ENCODE peak calls at places on chromosomes 1 and 21, in six cellular contexts. U is lower lobe of right lung; K is OCI-LY7; Y is CD8-positive, alpha-beta T cell; M is spleen; J is uterus. N is an unnamed sample.

GRCh38 chr1:231676487-231676886 is 49.9 kb downstream of the DISC1 start:
- DNase-seq in U (no peak), K (no peak), Y (no peak), M (no peak), J (no peak), N (no peak)

GRCh38 chr1:180631197-180631765 is 541 bp upstream of the XPR1 start:
- DNase-seq in U (no peak), K (peak; percentile 59), Y (no peak), M (peak; percentile 76), J (no peak), N (no peak)

GRCh38 chr21:45482899-45483821 is 59.1 kb downstream of the SLC19A1 start:
- DNase-seq in U (peak; percentile 65), K (no peak), Y (peak; percentile 30), M (peak; percentile 91), J (no peak), N (no peak)

GRCh38 chr1:9125325-9125724 is 3.6 kb downstream of the GPR157 start:
- DNase-seq in U (no peak), K (peak; percentile 36), Y (no peak), M (no peak), J (no peak), N (no peak)

GRCh38 chr1:246096356-246096755 is 410.7 kb downstream of the SMYD3 start:
- DNase-seq in U (no peak), K (no peak), Y (no peak), M (no peak), J (no peak), N (no peak)

GRCh38 chr1:86906419-86906818 is 7.5 kb downstream of the SELENOF start:
- DNase-seq in U (no peak), K (no peak), Y (no peak), M (no peak), J (no peak), N (peak; percentile 3)

GRCh38 chr1:226681652-226682493 is 57.2 kb downstream of the ITPKB start:
- DNase-seq in U (no peak), K (no peak), Y (no peak), M (no peak), J (no peak), N (no peak)

GRCh38 chr1:44947060-44947773 is 39.2 kb downstream of the EIF2B3 start:
- DNase-seq in U (no peak), K (no peak), Y (no peak), M (no peak), J (peak; percentile 37), N (peak; percentile 75)

GRCh38 chr1:217585577-217585976 is 45.3 kb downstream of the GPATCH2 start:
- DNase-seq in U (no peak), K (no peak), Y (no peak), M (no peak), J (no peak), N (peak; percentile 62)

GRCh38 chr1:44511769-44512168 is 106.7 kb downstream of the RNF220 start:
- DNase-seq in U (no peak), K (no peak), Y (no peak), M (no peak), J (no peak), N (no peak)

GRCh38 chr1:228366851-228367741 is 39.5 kb downstream of the TRIM11 start:
- DNase-seq in U (peak; percentile 41), K (no peak), Y (no peak), M (peak; percentile 66), J (peak; percentile 13), N (no peak)
- H3K4me1 ChIP-seq in U (no peaks in the 10 kb centered on the region), K (peaks cover 8% of the 10 kb centered on the region), Y (no peaks in the 10 kb centered on the region), M (peaks cover 25% of the 10 kb centered on the region), J (no peaks in the 10 kb centered on the region), N (peaks cover 44% of the 10 kb centered on the region)

DNA sequence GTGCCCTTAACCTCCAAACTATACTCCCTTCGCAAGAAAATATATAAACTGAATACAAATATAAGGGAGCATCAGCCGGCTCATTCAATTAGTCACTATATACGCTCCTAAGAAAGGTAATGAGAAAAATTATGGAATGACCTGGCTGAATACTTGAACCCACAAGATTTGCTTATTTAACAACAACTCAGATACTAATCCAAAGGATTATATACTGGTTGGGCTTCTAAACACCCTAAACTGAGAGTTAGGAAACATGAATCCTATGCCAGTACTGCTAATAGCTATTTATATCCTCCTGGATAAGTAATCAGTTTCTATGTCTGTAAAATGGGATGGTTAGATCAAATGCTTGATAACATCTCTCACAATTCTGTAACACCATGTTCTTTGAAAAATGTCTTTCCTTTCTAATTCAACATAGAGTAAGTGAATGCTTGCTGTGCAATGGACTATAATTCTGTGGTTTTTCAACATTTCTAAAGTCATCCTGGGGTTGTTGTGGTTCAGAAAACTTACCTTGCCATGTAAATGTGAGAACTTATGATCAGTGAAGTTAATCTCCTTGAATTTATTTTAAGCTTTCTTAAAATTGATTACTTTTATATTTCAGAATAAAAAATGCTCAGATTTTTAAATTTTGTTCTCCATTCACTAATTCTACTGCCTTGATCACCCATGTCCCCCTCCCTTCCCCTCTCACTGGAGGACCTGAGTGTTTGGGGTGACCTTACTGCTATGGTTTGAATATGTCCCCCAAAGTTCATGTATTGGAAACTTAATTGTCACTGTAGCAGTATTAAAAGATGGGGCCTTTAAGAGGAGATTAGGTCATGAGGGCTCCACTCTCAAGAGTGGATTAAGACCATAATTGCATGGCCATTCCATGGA is 14.5 kb downstream of the DUSP10 start:
- DNase-seq in U (no peak), K (no peak), Y (no peak), M (no peak), J (no peak), N (no peak)
- H3K36me3 ChIP-seq in U (no peaks in the 10 kb centered on the region), K (no peaks in the 10 kb centered on the region), Y (no peaks in the 10 kb centered on the region), M (no peaks in the 10 kb centered on the region), J (no peaks in the 10 kb centered on the region), N (no peaks in the 10 kb centered on the region)

GRCh38 chr1:153513023-153513422 is 22.8 kb downstream of the S100A6 start:
- DNase-seq in U (no peak), K (no peak), Y (no peak), M (no peak), J (no peak), N (no peak)
- H3K4me1 ChIP-seq in U (peaks cover 22% of the 10 kb centered on the region), K (no peaks in the 10 kb centered on the region), Y (no peaks in the 10 kb centered on the region), M (peaks cover 16% of the 10 kb centered on the region), J (peaks cover 11% of the 10 kb centered on the region), N (no peaks in the 10 kb centered on the region)

DNA sequence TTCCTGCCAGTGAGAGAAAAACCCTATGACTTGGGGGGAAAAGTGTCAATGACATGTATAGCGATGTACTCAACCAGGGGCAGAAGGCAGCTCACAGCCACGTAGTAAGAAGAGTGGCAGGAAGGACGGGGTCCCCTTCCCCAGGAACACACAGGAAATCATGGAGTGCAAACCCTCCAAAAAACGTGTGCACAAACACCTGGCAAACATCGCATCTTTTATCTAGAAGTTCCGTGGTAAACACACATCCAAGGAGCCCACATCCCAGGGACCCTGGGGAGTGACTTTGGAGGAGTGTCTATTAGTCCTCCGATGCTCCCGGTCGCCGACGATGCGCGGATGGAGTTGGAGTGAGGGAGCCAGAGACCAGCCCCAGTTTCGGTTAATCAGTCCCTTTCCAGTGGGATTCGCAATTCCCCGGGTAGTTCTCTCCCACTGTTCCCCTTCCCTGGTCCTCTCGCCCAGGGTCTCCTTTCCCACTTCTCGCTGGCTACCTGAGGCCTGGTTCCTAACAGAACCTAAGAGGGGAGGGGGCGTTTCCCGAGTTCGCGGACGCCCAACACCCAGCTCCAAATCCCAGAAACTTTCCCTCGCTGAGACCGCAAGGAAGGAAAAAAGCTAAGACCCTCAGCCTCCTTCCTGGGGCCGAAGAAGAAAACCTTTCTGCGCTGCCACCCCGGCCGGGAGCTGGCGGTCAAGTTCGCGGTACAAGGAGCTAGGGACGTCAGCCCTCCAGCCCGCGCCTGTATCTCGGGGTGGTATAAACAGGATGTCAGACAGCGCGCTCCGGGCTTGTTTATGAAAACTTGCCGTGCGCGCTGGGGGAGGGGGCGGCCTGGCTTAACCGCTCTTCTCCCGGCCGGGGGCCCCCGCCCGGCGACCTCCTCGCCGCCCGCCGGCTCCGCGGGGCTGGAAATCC is 851 bp downstream of the JAK1 start:
- DNase-seq in U (peak; percentile 88), K (peak; percentile 86), Y (peak; percentile 74), M (peak; percentile 95), J (peak; percentile 59), N (no peak)
- H3K36me3 ChIP-seq in U (no peaks in the 10 kb centered on the region), K (no peaks in the 10 kb centered on the region), Y (no peaks in the 10 kb centered on the region), M (no peaks in the 10 kb centered on the region), J (no peaks in the 10 kb centered on the region), N (no peaks in the 10 kb centered on the region)

GRCh38 chr1:110350360-110350759 is 11.2 kb downstream of the RBM15 start:
- DNase-seq in U (no peak), K (no peak), Y (no peak), M (no peak), J (no peak), N (no peak)
- H3K4me1 ChIP-seq in U (peaks cover 58% of the 10 kb centered on the region), K (peaks cover 91% of the 10 kb centered on the region), Y (peaks cover 29% of the 10 kb centered on the region), M (peaks cover 68% of the 10 kb centered on the region), J (peaks cover 9% of the 10 kb centered on the region), N (peaks cover 12% of the 10 kb centered on the region)

GRCh38 chr1:36273024-36273423 is 33.1 kb upstream of the SH3D21 start:
- DNase-seq in U (no peak), K (no peak), Y (no peak), M (no peak), J (no peak), N (peak; percentile 35)

GRCh38 chr1:36269408-36269838 is 36.7 kb upstream of the SH3D21 start:
- DNase-seq in U (peak; percentile 48), K (no peak), Y (no peak), M (no peak), J (no peak), N (no peak)

DNA sequence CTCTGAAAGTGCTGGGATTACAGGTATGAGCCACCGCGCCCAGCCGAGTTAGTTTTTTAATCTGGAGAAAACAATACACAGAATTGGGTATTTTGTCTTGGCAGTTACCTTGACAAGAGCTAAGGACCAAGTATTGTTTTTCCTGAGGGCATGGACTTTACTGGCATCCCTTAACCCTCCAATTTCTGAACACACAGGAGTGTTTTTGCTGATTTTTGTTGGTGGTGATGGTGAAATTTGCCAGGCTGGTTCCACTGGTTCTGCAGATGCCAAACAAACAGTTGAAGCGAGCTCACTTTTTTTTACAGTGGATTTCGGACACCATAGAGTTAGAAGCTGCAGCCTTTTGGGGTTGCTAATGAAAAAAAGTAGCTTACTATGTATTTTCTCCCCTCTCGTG is 37.2 kb upstream of the SH3D21 start:
- DNase-seq in U (no peak), K (no peak), Y (no peak), M (no peak), J (no peak), N (no peak)
- H3K36me3 ChIP-seq in U (peaks cover 58% of the 10 kb centered on the region), K (peaks cover 90% of the 10 kb centered on the region), Y (peaks cover 14% of the 10 kb centered on the region), M (peaks cover 9% of the 10 kb centered on the region), J (no peaks in the 10 kb centered on the region), N (peaks cover 5% of the 10 kb centered on the region)

GRCh38 chr1:58361134-58361533 is 185.4 kb downstream of the OMA1 start:
- DNase-seq in U (no peak), K (no peak), Y (no peak), M (no peak), J (no peak), N (no peak)
- H3K4me1 ChIP-seq in U (no peaks in the 10 kb centered on the region), K (no peaks in the 10 kb centered on the region), Y (no peaks in the 10 kb centered on the region), M (no peaks in the 10 kb centered on the region), J (no peaks in the 10 kb centered on the region), N (no peaks in the 10 kb centered on the region)